ENCODE peak calls at places on chromosomes 12 and 14, in four cellular contexts. Y is ELR; E is heart right ventricle; I is activated CD8-positive, alpha-beta T cell treated with anti-CD3 and anti-CD28 coated beads for 36 hours. X is an unnamed sample.
A peak's percentile ranks its signal among the peaks of the same experiment; 100 is the strongest.

GRCh38 chr12:38720661-38721060 is 184.7 kb downstream of the CPNE8 start:
- DNase-seq in Y (no peak), E (no peak), I (no peak), X (no peak)

GRCh38 chr14:104349950-104350349 is 211.6 kb downstream of the KIF26A start:
- DNase-seq in Y (no peak), E (no peak), I (no peak), X (no peak)

GRCh38 chr14:95494456-95494855 is 22.0 kb downstream of the SYNE3 start:
- DNase-seq in Y (no peak), E (no peak), I (no peak), X (no peak)

GRCh38 chr14:26394114-26394855 is 203.5 kb downstream of the NOVA1 start:
- DNase-seq in Y (no peak), E (no peak), I (no peak), X (no peak)

GRCh38 chr14:104810316-104810715 is 9.4 kb downstream of the ZBTB42 start:
- DNase-seq in Y (no peak), E (no peak), I (no peak), X (no peak)

GRCh38 chr12:57487055-57487596 is 742 bp upstream of the MARS1 start:
- DNase-seq in Y (no peak), E (no peak), I (no peak), X (no peak)

GRCh38 chr14:103360548-103360947 is 24.7 kb upstream of the MARK3 start:
- DNase-seq in Y (no peak), E (no peak), I (no peak), X (no peak)

GRCh38 chr12:122051231-122051876 is 27.2 kb upstream of the MLXIP start:
- DNase-seq in Y (no peak), E (peak; percentile 76), I (no peak), X (no peak)

GRCh38 chr12:84874825-84875139 is 37.8 kb downstream of the SLC6A15 start:
- DNase-seq in Y (no peak), E (no peak), I (no peak), X (no peak)

GRCh38 chr12:503111-503761 is 43.5 kb downstream of the B4GALNT3 start:
- DNase-seq in Y (peak; percentile 8), E (no peak), I (no peak), X (no peak)

X was measured in D721Med.